ENCODE peak calls at places on chromosome 21, in five cellular contexts. One of them, this sample, is unnamed.

GRCh38 chr21:31308584-31308983 is 35.5 kb downstream of the TIAM1 start:
- DNase-seq in adrenal gland: no peak
- DNase-seq in NCI-H510A: no peak
- DNase-seq in activated naive CD8-positive, alpha-beta T cell treated with anti-CD3 and anti-CD28 coated beads, Interleukin-2, amount 10 ng/mL, durations not matched to agents 7 days and 5 days: no peak
- DNase-seq in EL: no peak
- DNase-seq in this sample: no peak

GRCh38 chr21:41636636-41637625 is 129.0 kb upstream of the TMPRSS2 start:
- DNase-seq in adrenal gland: no peak
- DNase-seq in NCI-H510A: peak; percentile 25
- DNase-seq in activated naive CD8-positive, alpha-beta T cell treated with anti-CD3 and anti-CD28 coated beads, Interleukin-2, amount 10 ng/mL, durations not matched to agents 7 days and 5 days: no peak
- DNase-seq in EL: no peak
- DNase-seq in this sample: no peak

GRCh38 chr21:35019631-35020032 is 29.5 kb downstream of the RUNX1 start:
- DNase-seq in adrenal gland: no peak
- DNase-seq in NCI-H510A: no peak
- DNase-seq in activated naive CD8-positive, alpha-beta T cell treated with anti-CD3 and anti-CD28 coated beads, Interleukin-2, amount 10 ng/mL, durations not matched to agents 7 days and 5 days: no peak
- DNase-seq in EL: no peak
- DNase-seq in this sample: peak; percentile 81

GRCh38 chr21:45347712-45348477 is 57.1 kb upstream of the COL18A1 start:
- DNase-seq in adrenal gland: no peak
- DNase-seq in NCI-H510A: no peak
- DNase-seq in activated naive CD8-positive, alpha-beta T cell treated with anti-CD3 and anti-CD28 coated beads, Interleukin-2, amount 10 ng/mL, durations not matched to agents 7 days and 5 days: no peak
- DNase-seq in EL: no peak
- DNase-seq in this sample: no peak

GRCh38 chr21:37182222-37182621 is 84.9 kb downstream of the VPS26C start:
- DNase-seq in adrenal gland: no peak
- DNase-seq in NCI-H510A: no peak
- DNase-seq in activated naive CD8-positive, alpha-beta T cell treated with anti-CD3 and anti-CD28 coated beads, Interleukin-2, amount 10 ng/mL, durations not matched to agents 7 days and 5 days: no peak
- DNase-seq in EL: no peak
- DNase-seq in this sample: no peak

GRCh38 chr21:31873696-31874599 is 1.1 kb downstream of the HUNK start:
- DNase-seq in adrenal gland: peak; percentile 16
- DNase-seq in NCI-H510A: no peak
- DNase-seq in activated naive CD8-positive, alpha-beta T cell treated with anti-CD3 and anti-CD28 coated beads, Interleukin-2, amount 10 ng/mL, durations not matched to agents 7 days and 5 days: peak; percentile 78
- DNase-seq in EL: peak; percentile 3
- DNase-seq in this sample: no peak

GRCh38 chr21:29232601-29233541 is 65.9 kb upstream of the BACH1 start:
- DNase-seq in adrenal gland: no peak
- DNase-seq in NCI-H510A: no peak
- DNase-seq in activated naive CD8-positive, alpha-beta T cell treated with anti-CD3 and anti-CD28 coated beads, Interleukin-2, amount 10 ng/mL, durations not matched to agents 7 days and 5 days: no peak
- DNase-seq in EL: peak; percentile 92
- DNase-seq in this sample: no peak

GRCh38 chr21:21196087-21196486 is 197.9 kb downstream of the NCAM2 start:
- DNase-seq in adrenal gland: no peak
- DNase-seq in NCI-H510A: no peak
- DNase-seq in activated naive CD8-positive, alpha-beta T cell treated with anti-CD3 and anti-CD28 coated beads, Interleukin-2, amount 10 ng/mL, durations not matched to agents 7 days and 5 days: no peak
- DNase-seq in EL: no peak
- DNase-seq in this sample: no peak

GRCh38 chr21:42609806-42610205 is 43.6 kb upstream of the PDE9A start:
- DNase-seq in adrenal gland: no peak
- DNase-seq in NCI-H510A: no peak
- DNase-seq in activated naive CD8-positive, alpha-beta T cell treated with anti-CD3 and anti-CD28 coated beads, Interleukin-2, amount 10 ng/mL, durations not matched to agents 7 days and 5 days: no peak
- DNase-seq in EL: no peak
- DNase-seq in this sample: peak; percentile 39

GRCh38 chr21:45012661-45013270 is 61.6 kb upstream of the ADARB1 start:
- DNase-seq in adrenal gland: no peak
- DNase-seq in NCI-H510A: no peak
- DNase-seq in activated naive CD8-positive, alpha-beta T cell treated with anti-CD3 and anti-CD28 coated beads, Interleukin-2, amount 10 ng/mL, durations not matched to agents 7 days and 5 days: no peak
- DNase-seq in EL: no peak
- DNase-seq in this sample: no peak

GRCh38 chr21:33033094-33033951 is 7.6 kb downstream of the OLIG2 start:
- DNase-seq in adrenal gland: no peak
- DNase-seq in NCI-H510A: no peak
- DNase-seq in activated naive CD8-positive, alpha-beta T cell treated with anti-CD3 and anti-CD28 coated beads, Interleukin-2, amount 10 ng/mL, durations not matched to agents 7 days and 5 days: no peak
- DNase-seq in EL: no peak
- DNase-seq in this sample: no peak

GRCh38 chr21:40793057-40793456 is 53.9 kb downstream of the DSCAM start:
- DNase-seq in adrenal gland: no peak
- DNase-seq in NCI-H510A: no peak
- DNase-seq in activated naive CD8-positive, alpha-beta T cell treated with anti-CD3 and anti-CD28 coated beads, Interleukin-2, amount 10 ng/mL, durations not matched to agents 7 days and 5 days: no peak
- DNase-seq in EL: peak; percentile 34
- DNase-seq in this sample: no peak

GRCh38 chr21:22561946-22562345 is 1563.7 kb downstream of the NCAM2 start:
- DNase-seq in adrenal gland: no peak
- DNase-seq in NCI-H510A: no peak
- DNase-seq in activated naive CD8-positive, alpha-beta T cell treated with anti-CD3 and anti-CD28 coated beads, Interleukin-2, amount 10 ng/mL, durations not matched to agents 7 days and 5 days: no peak
- DNase-seq in EL: no peak
- DNase-seq in this sample: no peak

GRCh38 chr21:41316641-41317392 is at the start of gene FAM3B:
- DNase-seq in adrenal gland: no peak
- DNase-seq in NCI-H510A: peak; percentile 86
- DNase-seq in activated naive CD8-positive, alpha-beta T cell treated with anti-CD3 and anti-CD28 coated beads, Interleukin-2, amount 10 ng/mL, durations not matched to agents 7 days and 5 days: no peak
- DNase-seq in EL: no peak
- DNase-seq in this sample: no peak

GRCh38 chr21:46180079-46180722 is 4.1 kb downstream of the SPATC1L start:
- DNase-seq in adrenal gland: no peak
- DNase-seq in NCI-H510A: no peak
- DNase-seq in activated naive CD8-positive, alpha-beta T cell treated with anti-CD3 and anti-CD28 coated beads, Interleukin-2, amount 10 ng/mL, durations not matched to agents 7 days and 5 days: no peak
- DNase-seq in EL: no peak
- DNase-seq in this sample: no peak

GRCh38 chr21:30268608-30269197 is 14.0 kb downstream of the KRTAP24-1 start:
- DNase-seq in adrenal gland: no peak
- DNase-seq in NCI-H510A: no peak
- DNase-seq in activated naive CD8-positive, alpha-beta T cell treated with anti-CD3 and anti-CD28 coated beads, Interleukin-2, amount 10 ng/mL, durations not matched to agents 7 days and 5 days: no peak
- DNase-seq in EL: no peak
- DNase-seq in this sample: no peak

GRCh38 chr21:42819861-42820512 is 59.4 kb downstream of the WDR4 start:
- DNase-seq in adrenal gland: no peak
- DNase-seq in NCI-H510A: no peak
- DNase-seq in activated naive CD8-positive, alpha-beta T cell treated with anti-CD3 and anti-CD28 coated beads, Interleukin-2, amount 10 ng/mL, durations not matched to agents 7 days and 5 days: no peak
- DNase-seq in EL: no peak
- DNase-seq in this sample: no peak

GRCh38 chr21:29433366-29434059 is 134.8 kb downstream of the BACH1 start:
- DNase-seq in adrenal gland: no peak
- DNase-seq in NCI-H510A: no peak
- DNase-seq in activated naive CD8-positive, alpha-beta T cell treated with anti-CD3 and anti-CD28 coated beads, Interleukin-2, amount 10 ng/mL, durations not matched to agents 7 days and 5 days: no peak
- DNase-seq in EL: no peak
- DNase-seq in this sample: no peak

GRCh38 chr21:41802684-41803083 is 35.8 kb upstream of the RIPK4 start:
- DNase-seq in adrenal gland: peak; percentile 62
- DNase-seq in NCI-H510A: no peak
- DNase-seq in activated naive CD8-positive, alpha-beta T cell treated with anti-CD3 and anti-CD28 coated beads, Interleukin-2, amount 10 ng/mL, durations not matched to agents 7 days and 5 days: no peak
- DNase-seq in EL: no peak
- DNase-seq in this sample: peak; percentile 78

GRCh38 chr21:27804515-27804914 is 837.6 kb upstream of the ADAMTS5 start:
- DNase-seq in adrenal gland: no peak
- DNase-seq in NCI-H510A: no peak
- DNase-seq in activated naive CD8-positive, alpha-beta T cell treated with anti-CD3 and anti-CD28 coated beads, Interleukin-2, amount 10 ng/mL, durations not matched to agents 7 days and 5 days: no peak
- DNase-seq in EL: peak; percentile 41
- DNase-seq in this sample: no peak

GRCh38 chr21:15379776-15380175 is 315.0 kb upstream of the NRIP1 start:
- DNase-seq in adrenal gland: no peak
- DNase-seq in NCI-H510A: no peak
- DNase-seq in activated naive CD8-positive, alpha-beta T cell treated with anti-CD3 and anti-CD28 coated beads, Interleukin-2, amount 10 ng/mL, durations not matched to agents 7 days and 5 days: no peak
- DNase-seq in EL: no peak
- DNase-seq in this sample: no peak

GRCh38 chr21:33931799-33932390 is 16.3 kb upstream of the ATP5PO start:
- DNase-seq in adrenal gland: peak; percentile 29
- DNase-seq in NCI-H510A: no peak
- DNase-seq in activated naive CD8-positive, alpha-beta T cell treated with anti-CD3 and anti-CD28 coated beads, Interleukin-2, amount 10 ng/mL, durations not matched to agents 7 days and 5 days: no peak
- DNase-seq in EL: peak; percentile 25
- DNase-seq in this sample: no peak

GRCh38 chr21:26117324-26117971 is 53.1 kb downstream of the APP start:
- DNase-seq in adrenal gland: no peak
- DNase-seq in NCI-H510A: no peak
- DNase-seq in activated naive CD8-positive, alpha-beta T cell treated with anti-CD3 and anti-CD28 coated beads, Interleukin-2, amount 10 ng/mL, durations not matched to agents 7 days and 5 days: no peak
- DNase-seq in EL: no peak
- DNase-seq in this sample: no peak

GRCh38 chr21:14259669-14260458 is 43.9 kb downstream of the RBM11 start:
- DNase-seq in adrenal gland: no peak
- DNase-seq in NCI-H510A: no peak
- DNase-seq in activated naive CD8-positive, alpha-beta T cell treated with anti-CD3 and anti-CD28 coated beads, Interleukin-2, amount 10 ng/mL, durations not matched to agents 7 days and 5 days: no peak
- DNase-seq in EL: peak; percentile 24
- DNase-seq in this sample: no peak